ENCODE peak calls at places on chromosomes 6 and 20, in seven cellular contexts. F is CD8-positive, alpha-beta memory T cell; H is HTR-8/SVneo; S is CD4-positive, alpha-beta T cell; Z is IMR-90; K is AG20443; R is ecto neural progenitor cell. A is an unnamed sample.

GRCh38 chr6:136347847-136348246 is 58.2 kb upstream of the BCLAF1 start:
- DNase-seq in F (no peak), H (no peak), S (no peak), Z (no peak), K (peak), R (no peak), A (peak)

GRCh38 chr6:160300076-160300695 is 41.6 kb upstream of the SLC22A2 start:
- DNase-seq in F (no peak), H (no peak), S (no peak), Z (no peak), K (no peak), R (no peak), A (no peak)

GRCh38 chr20:31712112-31712553 is 10.5 kb downstream of the BCL2L1 start:
- DNase-seq in F (no peak), H (no peak), S (no peak), Z (no peak), K (no peak), R (no peak), A (no peak)

GRCh38 chr6:158439255-158439654 is 120.6 kb upstream of the TMEM181 start:
- DNase-seq in F (no peak), H (no peak), S (no peak), Z (no peak), K (no peak), R (no peak), A (no peak)

GRCh38 chr20:63536997-63537524 is at the start of gene PTK6:
- DNase-seq in F (peak), H (no peak), S (no peak), Z (no peak), K (no peak), R (no peak), A (no peak)

GRCh38 chr6:123118811-123119210 is 122.8 kb downstream of the CLVS2 start:
- DNase-seq in F (no peak), H (no peak), S (no peak), Z (no peak), K (no peak), R (no peak), A (no peak)

GRCh38 chr6:14212020-14212419 is 94.4 kb downstream of the CD83 start:
- DNase-seq in F (no peak), H (no peak), S (no peak), Z (no peak), K (no peak), R (no peak), A (no peak)

GRCh38 chr6:37785688-37786270 is 33.7 kb upstream of the ZFAND3 start:
- DNase-seq in F (no peak), H (no peak), S (no peak), Z (no peak), K (no peak), R (no peak), A (no peak)

GRCh38 chr20:44364780-44365179 is 9.3 kb downstream of the HNF4A start:
- DNase-seq in F (no peak), H (no peak), S (no peak), Z (no peak), K (no peak), R (no peak), A (no peak)

GRCh38 chr6:8006208-8006607 is 58.0 kb downstream of the BLOC1S5 start:
- DNase-seq in F (no peak), H (peak), S (no peak), Z (peak), K (peak), R (no peak), A (no peak)

GRCh38 chr6:33173228-33174180 is 18.8 kb downstream of the COL11A2 start:
- DNase-seq in F (no peak), H (no peak), S (no peak), Z (no peak), K (no peak), R (no peak), A (no peak)